ENCODE peak calls at places on chromosomes 5 and 9, in six cellular contexts. One of them, this sample, is unnamed.

GRCh38 chr9:93263334-93264229 is 79.6 kb downstream of the WNK2 start:
- DNase-seq in mesendoderm: no peak
- DNase-seq in IMR-90: no peak
- DNase-seq in neuronal stem cell: no peak
- DNase-seq in H1: no peak
- DNase-seq in mesenchymal stem cell: no peak
- DNase-seq in this sample: no peak

GRCh38 chr5:158812381-158812780 is 287.3 kb downstream of the EBF1 start:
- DNase-seq in mesendoderm: peak
- DNase-seq in neuronal stem cell: no peak
- DNase-seq in IMR-90: no peak
- DNase-seq in mesenchymal stem cell: no peak
- DNase-seq in H1: no peak
- DNase-seq in this sample: no peak

GRCh38 chr9:131018621-131019020 is 9.6 kb downstream of the LAMC3 start:
- DNase-seq in mesendoderm: peak
- DNase-seq in IMR-90: no peak
- DNase-seq in mesenchymal stem cell: no peak
- DNase-seq in neuronal stem cell: no peak
- DNase-seq in H1: no peak
- DNase-seq in this sample: no peak

GRCh38 chr9:127076860-127077657 is 45.4 kb downstream of the ANGPTL2 start:
- DNase-seq in IMR-90: peak
- DNase-seq in mesenchymal stem cell: peak
- DNase-seq in neuronal stem cell: no peak
- DNase-seq in H1: no peak
- DNase-seq in mesendoderm: peak
- DNase-seq in this sample: no peak

GRCh38 chr5:115306011-115306530 is 9.6 kb upstream of the CCDC112 start:
- DNase-seq in mesendoderm: no peak
- DNase-seq in neuronal stem cell: no peak
- DNase-seq in mesenchymal stem cell: no peak
- DNase-seq in IMR-90: no peak
- DNase-seq in H1: no peak
- DNase-seq in this sample: no peak

GRCh38 chr5:80799041-80799440 is 144.3 kb upstream of the DHFR start:
- DNase-seq in H1: no peak
- DNase-seq in neuronal stem cell: no peak
- DNase-seq in mesendoderm: peak
- DNase-seq in IMR-90: no peak
- DNase-seq in mesenchymal stem cell: no peak
- DNase-seq in this sample: no peak

GRCh38 chr5:23704176-23704855 is 196.9 kb downstream of the PRDM9 start:
- DNase-seq in IMR-90: no peak
- DNase-seq in mesendoderm: no peak
- DNase-seq in H1: no peak
- DNase-seq in neuronal stem cell: no peak
- DNase-seq in mesenchymal stem cell: no peak
- DNase-seq in this sample: no peak

GRCh38 chr9:121510766-121511555 is 11.3 kb upstream of the GGTA1 start:
- DNase-seq in mesendoderm: no peak
- DNase-seq in neuronal stem cell: no peak
- DNase-seq in H1: no peak
- DNase-seq in IMR-90: peak
- DNase-seq in mesenchymal stem cell: no peak
- DNase-seq in this sample: peak

GRCh38 chr5:147743686-147744332 is 38.7 kb downstream of the JAKMIP2 start:
- DNase-seq in mesendoderm: no peak
- DNase-seq in IMR-90: no peak
- DNase-seq in neuronal stem cell: no peak
- DNase-seq in H1: no peak
- DNase-seq in mesenchymal stem cell: peak
- DNase-seq in this sample: no peak

GRCh38 chr5:94614156-94614805 is 4.1 kb downstream of the KIAA0825 start:
- DNase-seq in neuronal stem cell: no peak
- DNase-seq in mesendoderm: no peak
- DNase-seq in IMR-90: no peak
- DNase-seq in H1: no peak
- DNase-seq in mesenchymal stem cell: no peak
- DNase-seq in this sample: no peak

DNA sequence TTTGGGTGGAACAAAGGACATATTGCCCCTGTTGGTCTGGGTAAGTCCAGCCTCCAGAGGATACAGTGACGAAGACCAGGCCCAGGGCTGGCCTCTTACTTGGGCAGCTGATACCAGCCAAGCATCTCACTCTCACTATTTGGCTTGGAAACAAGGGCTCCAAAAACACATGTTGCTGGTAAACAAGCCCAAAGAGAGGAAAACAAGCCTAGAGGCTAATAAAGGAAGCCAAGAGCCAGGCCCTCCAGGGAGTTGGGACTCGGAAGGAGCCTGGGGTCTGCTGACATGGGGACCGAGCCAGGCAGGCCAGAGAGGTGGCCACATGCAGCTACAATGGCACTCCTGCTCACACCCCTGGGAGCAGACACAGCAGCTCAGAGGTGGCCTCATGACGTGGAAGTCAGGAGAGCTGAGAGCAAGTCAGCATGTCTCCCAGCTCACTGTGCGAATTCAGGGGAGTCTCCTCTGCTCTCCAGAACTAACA is 5.7 kb downstream of the SPARC start:
- DNase-seq in neuronal stem cell: no peak
- DNase-seq in mesenchymal stem cell: peak
- DNase-seq in mesendoderm: peak
- DNase-seq in IMR-90: peak
- DNase-seq in H1: no peak
- DNase-seq in this sample: no peak
- H3K4me3 ChIP-seq in neuronal stem cell: no peak
- H3K4me3 ChIP-seq in mesenchymal stem cell: no peak
- H3K4me3 ChIP-seq in mesendoderm: no peak
- H3K4me3 ChIP-seq in IMR-90: no peak
- H3K4me3 ChIP-seq in H1: no peak
- H3K4me3 ChIP-seq in this sample: no peak

GRCh38 chr9:122904466-122904822 is 715 bp downstream of the RC3H2 start:
- DNase-seq in neuronal stem cell: no peak
- DNase-seq in mesendoderm: peak
- DNase-seq in mesenchymal stem cell: peak
- DNase-seq in H1: no peak
- DNase-seq in IMR-90: peak
- DNase-seq in this sample: peak
- H2BK120ac ChIP-seq in neuronal stem cell: no peak
- H2BK120ac ChIP-seq in mesendoderm: no peak
- H2BK120ac ChIP-seq in mesenchymal stem cell: peak
- H2BK120ac ChIP-seq in H1: no peak
- H2BK120ac ChIP-seq in IMR-90: peak
- H2BK120ac ChIP-seq in this sample: peak

GRCh38 chr5:142697846-142698245 is 12.0 kb upstream of the FGF1 start:
- DNase-seq in mesenchymal stem cell: peak
- DNase-seq in H1: no peak
- DNase-seq in IMR-90: peak
- DNase-seq in neuronal stem cell: no peak
- DNase-seq in mesendoderm: no peak
- DNase-seq in this sample: no peak
- H3K4me3 ChIP-seq in mesenchymal stem cell: no peak
- H3K4me3 ChIP-seq in H1: no peak
- H3K4me3 ChIP-seq in IMR-90: no peak
- H3K4me3 ChIP-seq in neuronal stem cell: no peak
- H3K4me3 ChIP-seq in mesendoderm: no peak
- H3K4me3 ChIP-seq in this sample: no peak

DNA sequence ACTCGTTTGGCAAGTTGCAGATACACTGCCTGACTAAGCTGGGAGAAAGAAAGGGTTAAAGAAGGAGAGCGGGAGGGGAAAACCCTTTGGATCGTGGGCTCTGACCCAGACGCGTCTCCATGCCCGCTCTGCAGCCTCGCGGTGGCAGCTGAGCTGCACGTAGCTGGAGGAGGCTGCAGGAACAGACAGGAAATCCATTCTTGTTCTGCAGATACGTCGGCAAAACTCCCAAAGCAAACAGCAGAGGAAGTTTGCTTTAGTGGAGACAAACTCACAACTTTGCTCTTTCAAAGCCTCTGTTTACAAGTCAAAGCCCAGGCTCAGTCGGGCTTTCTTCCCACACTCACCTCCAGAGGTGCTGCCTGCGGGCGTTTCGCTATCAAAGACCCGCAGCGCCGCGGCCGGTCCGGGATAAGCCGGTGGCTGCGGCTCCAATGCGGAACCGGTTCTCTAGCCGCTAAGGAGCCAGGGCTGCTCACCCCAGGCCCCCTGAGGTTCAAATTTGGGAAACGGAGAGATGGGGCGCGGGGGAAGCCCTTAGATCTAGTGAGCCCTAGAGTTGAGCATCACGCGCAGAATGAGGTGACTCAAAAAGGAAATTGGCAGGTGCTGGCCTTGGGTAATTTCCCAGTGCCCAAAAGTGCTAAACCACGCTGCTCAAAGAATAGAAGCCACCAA is 60.7 kb downstream of the MAT2B start:
- DNase-seq in mesendoderm: peak
- DNase-seq in neuronal stem cell: no peak
- DNase-seq in mesenchymal stem cell: peak
- DNase-seq in IMR-90: peak
- DNase-seq in H1: no peak
- DNase-seq in this sample: peak
- H2BK120ac ChIP-seq in mesendoderm: no peak
- H2BK120ac ChIP-seq in neuronal stem cell: no peak
- H2BK120ac ChIP-seq in mesenchymal stem cell: peak
- H2BK120ac ChIP-seq in IMR-90: peak
- H2BK120ac ChIP-seq in H1: no peak
- H2BK120ac ChIP-seq in this sample: no peak

GRCh38 chr9:136359774-136360718 is 3.5 kb downstream of the DNLZ start:
- DNase-seq in H1: no peak
- DNase-seq in neuronal stem cell: no peak
- DNase-seq in IMR-90: no peak
- DNase-seq in mesenchymal stem cell: no peak
- DNase-seq in mesendoderm: no peak
- DNase-seq in this sample: no peak
- H3K4me3 ChIP-seq in H1: no peak
- H3K4me3 ChIP-seq in neuronal stem cell: no peak
- H3K4me3 ChIP-seq in IMR-90: no peak
- H3K4me3 ChIP-seq in mesenchymal stem cell: no peak
- H3K4me3 ChIP-seq in mesendoderm: no peak
- H3K4me3 ChIP-seq in this sample: no peak

DNA sequence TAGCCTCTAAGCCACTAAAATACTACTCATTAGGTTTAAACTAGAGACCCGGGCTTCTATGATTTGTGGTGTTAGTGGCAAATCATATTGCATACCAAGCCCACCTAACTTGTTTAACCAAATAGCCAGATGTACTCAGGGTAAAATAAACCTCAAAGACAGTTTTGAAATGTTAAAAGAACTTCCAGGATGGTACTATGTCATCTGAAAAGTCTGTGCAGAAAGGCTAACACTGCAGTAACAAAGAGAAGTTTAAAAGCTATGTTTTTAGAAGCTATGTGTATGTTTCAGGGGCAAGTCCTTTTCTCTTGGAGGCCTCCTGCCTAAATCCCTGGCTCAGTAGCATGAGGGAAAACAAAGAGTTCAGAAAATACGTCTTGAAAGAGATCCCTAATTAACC is 84.9 kb upstream of the IL7R start:
- DNase-seq in H1: no peak
- DNase-seq in mesenchymal stem cell: peak
- DNase-seq in IMR-90: no peak
- DNase-seq in mesendoderm: no peak
- DNase-seq in neuronal stem cell: no peak
- DNase-seq in this sample: no peak
- H2BK120ac ChIP-seq in H1: no peak
- H2BK120ac ChIP-seq in mesenchymal stem cell: no peak
- H2BK120ac ChIP-seq in IMR-90: peak
- H2BK120ac ChIP-seq in mesendoderm: no peak
- H2BK120ac ChIP-seq in neuronal stem cell: no peak
- H2BK120ac ChIP-seq in this sample: no peak

GRCh38 chr5:139388198-139388821 is 1.4 kb downstream of the MZB1 start:
- DNase-seq in neuronal stem cell: no peak
- DNase-seq in H1: no peak
- DNase-seq in IMR-90: peak
- DNase-seq in mesendoderm: peak
- DNase-seq in mesenchymal stem cell: no peak
- DNase-seq in this sample: no peak
- H3K4me3 ChIP-seq in neuronal stem cell: no peak
- H3K4me3 ChIP-seq in H1: peak
- H3K4me3 ChIP-seq in IMR-90: no peak
- H3K4me3 ChIP-seq in mesendoderm: no peak
- H3K4me3 ChIP-seq in mesenchymal stem cell: no peak
- H3K4me3 ChIP-seq in this sample: no peak

GRCh38 chr5:120765189-120765588 is 301.1 kb downstream of the PRR16 start:
- DNase-seq in mesendoderm: no peak
- DNase-seq in IMR-90: peak
- DNase-seq in H1: no peak
- DNase-seq in mesenchymal stem cell: peak
- DNase-seq in neuronal stem cell: no peak
- DNase-seq in this sample: no peak

DNA sequence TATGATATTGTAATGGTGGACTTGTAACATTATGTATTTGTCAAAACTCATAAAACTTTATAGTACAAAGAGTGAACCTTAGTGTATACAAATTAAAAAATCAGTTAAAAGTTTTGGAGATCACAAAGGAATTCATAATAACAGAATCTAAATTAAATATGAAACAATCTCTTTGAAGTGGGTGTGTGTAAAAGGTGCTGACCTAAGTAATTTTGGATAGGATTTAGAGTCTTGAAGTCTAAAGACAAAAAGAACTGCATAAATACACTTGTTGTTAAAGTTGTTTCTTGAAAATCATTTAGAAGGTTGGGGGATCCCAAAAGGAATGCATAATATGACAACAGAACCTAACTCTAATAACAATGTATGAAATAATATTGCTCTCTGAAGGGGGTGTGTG is 295.5 kb downstream of the PRR16 start:
- DNase-seq in IMR-90: no peak
- DNase-seq in mesenchymal stem cell: no peak
- DNase-seq in neuronal stem cell: no peak
- DNase-seq in mesendoderm: no peak
- DNase-seq in H1: no peak
- DNase-seq in this sample: no peak
- H2BK120ac ChIP-seq in IMR-90: no peak
- H2BK120ac ChIP-seq in mesenchymal stem cell: no peak
- H2BK120ac ChIP-seq in neuronal stem cell: no peak
- H2BK120ac ChIP-seq in mesendoderm: no peak
- H2BK120ac ChIP-seq in H1: no peak
- H2BK120ac ChIP-seq in this sample: no peak

This sample was measured in trophoblast cell.